ENCODE peak calls at places on chromosomes 3 and 15, in six cellular contexts. F is HCT116, U is GM23248, A is MM.1S, J is hepatocyte, V is PC-3. D is an unnamed sample. For H3K9me2, the result is how much of the 10 kb centered on the place peaks cover.

GRCh38 chr3:116198087-116198486 is 247.2 kb downstream of the LSAMP start:
- DNase-seq in V (no peak), U (peak), A (no peak), J (no peak), F (no peak), D (no peak)

GRCh38 chr3:188338081-188338480 is 184.1 kb downstream of the LPP start:
- DNase-seq in V (no peak), A (no peak), U (peak), J (no peak), F (no peak), D (no peak)

GRCh38 chr3:135771760-135772159 is 193.8 kb upstream of the PPP2R3A start:
- DNase-seq in J (no peak), V (no peak), U (no peak), A (no peak), F (no peak), D (no peak)

GRCh38 chr15:77986891-77987764 is 90.4 kb downstream of the TBC1D2B start:
- DNase-seq in V (no peak), U (no peak), J (no peak), F (no peak), A (no peak), D (peak)

GRCh38 chr15:98843844-98844243 is 163.7 kb downstream of the PGPEP1L start:
- DNase-seq in F (no peak), U (no peak), A (no peak), J (no peak), V (no peak), D (no peak)

GRCh38 chr3:18474202-18474601 is 49.1 kb upstream of the SATB1 start:
- DNase-seq in V (no peak), U (no peak), A (no peak), F (no peak), J (no peak), D (no peak)

GRCh38 chr3:153977148-153977547 is 144.0 kb upstream of the ARHGEF26 start:
- DNase-seq in A (no peak), J (no peak), U (peak), F (no peak), V (peak), D (no peak)

GRCh38 chr15:31274496-31275330 is 51.9 kb upstream of the KLF13 start:
- DNase-seq in F (no peak), A (no peak), J (peak), U (no peak), V (no peak), D (no peak)

GRCh38 chr15:25251700-25252390 is 187.0 kb downstream of the UBE3A start:
- DNase-seq in J (peak), A (no peak), V (no peak), F (no peak), U (no peak), D (no peak)

GRCh38 chr15:60620707-60621106 is 141.8 kb upstream of the ICE2 start:
- DNase-seq in A (no peak), J (peak), U (peak), V (no peak), F (no peak), D (peak)

GRCh38 chr15:70127288-70127746 is 29.6 kb upstream of the TLE3 start:
- DNase-seq in V (peak), A (no peak), J (peak), F (no peak), U (no peak), D (no peak)
- H3K9me2 ChIP-seq in V (under half), A (under half), J (under half), F (under half), U (under half), D (under half)

GRCh38 chr15:37108725-37109124 is 8.4 kb upstream of the MEIS2 start:
- DNase-seq in A (no peak), U (no peak), F (no peak), V (no peak), J (no peak), D (no peak)
- TF ChIP-seq EZH2 in A (no peak), U (no peak), F (no peak), V (no peak), J (no peak), D (no peak)

GRCh38 chr3:14889188-14889587 is 58.2 kb upstream of the NR2C2 start:
- DNase-seq in J (no peak), A (no peak), U (no peak), V (no peak), F (no peak), D (no peak)

GRCh38 chr3:14891135-14892132 is 55.9 kb upstream of the NR2C2 start:
- DNase-seq in V (no peak), J (no peak), U (no peak), A (no peak), F (no peak), D (no peak)

GRCh38 chr3:14889943-14890342 is 57.4 kb upstream of the NR2C2 start:
- DNase-seq in U (no peak), V (no peak), A (no peak), J (no peak), F (no peak), D (no peak)

GRCh38 chr3:14892226-14892625 is 55.2 kb upstream of the NR2C2 start:
- DNase-seq in V (no peak), J (no peak), U (no peak), F (no peak), A (no peak), D (no peak)

GRCh38 chr3:14890470-14890869 is 56.9 kb upstream of the NR2C2 start:
- DNase-seq in F (no peak), U (peak), J (no peak), V (no peak), A (no peak), D (no peak)
- TF ChIP-seq EZH2phosphoT487 in F (no peak), U (no peak), J (no peak), V (no peak), A (no peak), D (no peak)

DNA sequence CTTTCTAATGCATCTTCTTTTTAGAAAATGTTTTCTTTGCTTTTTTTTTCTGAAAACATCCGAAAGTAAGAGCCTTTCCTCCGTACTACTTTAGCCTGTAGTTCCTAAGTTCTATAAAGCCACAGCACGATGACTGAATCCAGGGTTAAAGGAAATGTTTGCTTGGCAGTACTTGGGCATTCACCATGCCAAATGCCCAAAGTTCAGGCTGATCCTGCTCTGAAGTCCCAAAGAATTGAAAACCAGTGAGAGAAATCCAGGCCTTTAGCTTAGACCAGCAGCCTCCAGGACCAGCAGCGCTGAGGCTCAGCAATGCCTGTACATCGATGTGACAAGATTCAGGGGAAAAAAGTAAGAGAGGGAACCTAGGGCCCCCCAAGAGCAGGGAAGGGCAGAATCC is 35.1 kb downstream of the CCK start:
- DNase-seq in U (no peak), V (no peak), A (no peak), F (no peak), J (no peak), D (no peak)
- H3K9me2 ChIP-seq in U (under half), V (under half), A (under half), F (under half), J (under half), D (under half)

GRCh38 chr15:89746386-89746974 is 4.6 kb downstream of the MESP1 start:
- DNase-seq in J (no peak), U (no peak), V (no peak), A (no peak), F (no peak), D (no peak)

GRCh38 chr15:89749951-89750559 is 994 bp downstream of the MESP1 start:
- DNase-seq in F (no peak), A (peak), V (peak), U (no peak), J (no peak), D (no peak)

GRCh38 chr15:89749059-89749458 is 2.0 kb downstream of the MESP1 start:
- DNase-seq in F (no peak), J (no peak), U (no peak), A (no peak), V (no peak), D (no peak)

GRCh38 chr15:89749526-89749925 is 1.5 kb downstream of the MESP1 start:
- DNase-seq in F (no peak), J (no peak), V (no peak), A (no peak), U (no peak), D (no peak)

DNA sequence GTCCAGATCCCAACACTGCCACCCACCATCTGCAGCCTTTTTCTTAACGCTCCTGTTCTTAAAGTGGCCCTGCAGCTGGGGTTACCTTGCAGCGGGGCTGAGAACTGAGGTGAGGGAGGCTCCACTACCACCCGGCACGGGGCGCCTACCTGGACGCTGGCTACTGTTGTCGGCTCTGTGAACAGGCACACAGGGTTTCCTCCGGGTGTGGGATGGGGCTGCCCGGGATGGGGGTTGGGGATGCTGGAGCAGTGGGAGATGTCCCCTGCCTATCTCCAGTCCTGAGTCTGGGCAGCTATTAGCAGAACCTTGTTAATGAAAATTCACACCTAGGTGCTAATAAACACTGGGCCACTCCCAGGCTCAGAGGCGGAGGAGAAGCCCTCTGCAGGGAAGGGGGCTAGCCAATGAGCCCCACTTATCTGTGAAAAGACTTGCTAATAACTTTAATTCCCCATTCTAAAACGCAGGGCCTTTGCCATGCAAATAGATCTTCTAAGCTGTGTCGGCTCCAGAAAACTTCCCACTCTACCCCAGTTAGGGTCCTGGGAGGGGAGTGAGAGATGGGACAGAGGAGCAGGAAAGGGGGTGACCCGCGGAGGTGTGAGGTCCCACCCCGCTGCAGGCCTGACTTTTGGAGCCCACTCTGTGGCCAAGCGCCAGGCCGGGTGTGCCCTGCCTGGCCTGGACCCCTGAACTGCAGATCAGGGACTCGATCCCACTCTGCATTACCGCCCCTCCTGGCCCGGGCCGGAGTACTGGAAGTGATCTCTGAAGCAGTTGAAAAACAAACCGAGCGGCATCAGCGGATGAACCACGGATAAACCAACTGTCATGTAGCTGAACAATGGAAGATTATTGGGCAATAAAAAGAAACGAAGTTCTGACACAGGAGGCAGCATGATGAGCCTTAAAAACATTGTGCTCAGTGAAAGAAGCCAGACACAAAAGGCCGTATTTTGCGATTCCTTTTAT is 3.1 kb downstream of the MESP1 start:
- DNase-seq in U (no peak), A (no peak), F (no peak), V (no peak), J (no peak), D (peak)
- TF ChIP-seq EZH2 in U (no peak), A (no peak), F (no peak), V (no peak), J (no peak), D (no peak)

GRCh38 chr3:183252973-183253363 is at the start of gene B3GNT5:
- DNase-seq in A (no peak), V (peak), J (peak), U (no peak), F (peak), D (peak)
- TF ChIP-seq EZH2phosphoT487 in A (no peak), V (no peak), J (no peak), U (no peak), F (no peak), D (no peak)

D was measured in GM23338.